ENCODE peak calls at places on chromosome 6, in five cellular contexts. V is endothelial cell of umbilical vein, H is neuronal stem cell, K is neural progenitor cell, M is fibroblast of lung. U is an unnamed sample.

GRCh38 chr6:169619650-169620049 is 82.2 kb downstream of the WDR27 start:
- DNase-seq in V (no peak), H (no peak), K (peak), M (peak), U (peak)

GRCh38 chr6:53357576-53358343 is 9.0 kb upstream of the ELOVL5 start:
- DNase-seq in V (no peak), H (no peak), K (no peak), M (no peak), U (no peak)

GRCh38 chr6:8492536-8493125 is 57.3 kb upstream of the SLC35B3 start:
- DNase-seq in V (no peak), H (no peak), K (no peak), M (peak), U (no peak)

GRCh38 chr6:85389180-85389797 is 60.6 kb upstream of the NT5E start:
- DNase-seq in V (no peak), H (no peak), K (no peak), M (no peak), U (peak)

GRCh38 chr6:1619106-1619665 is 9.5 kb downstream of the FOXC1 start:
- DNase-seq in V (peak), H (no peak), K (no peak), M (no peak), U (no peak)

GRCh38 chr6:32195902-32196681 is 3.6 kb upstream of the GPSM3 start:
- DNase-seq in V (peak), H (peak), K (peak), M (peak), U (peak)

GRCh38 chr6:87899499-87900147 is 148.0 kb upstream of the SPACA1 start:
- DNase-seq in V (no peak), H (no peak), K (no peak), M (no peak), U (no peak)

GRCh38 chr6:63477422-63478040 is 94.7 kb upstream of the LOC128125822 start:
- DNase-seq in V (no peak), H (no peak), K (no peak), M (no peak), U (no peak)

GRCh38 chr6:20202070-20202658 is 10.1 kb downstream of the MBOAT1 start:
- DNase-seq in V (peak), H (no peak), K (no peak), M (peak), U (no peak)

GRCh38 chr6:166203003-166203640 is 35.5 kb upstream of the TBXT start:
- DNase-seq in V (no peak), H (no peak), K (no peak), M (peak), U (no peak)

GRCh38 chr6:166201878-166202277 is 34.2 kb upstream of the TBXT start:
- DNase-seq in V (no peak), H (no peak), K (no peak), M (no peak), U (no peak)

GRCh38 chr6:166204852-166205650 is 37.4 kb upstream of the TBXT start:
- DNase-seq in V (no peak), H (no peak), K (peak), M (no peak), U (peak)

GRCh38 chr6:166202321-166202733 is 34.7 kb upstream of the TBXT start:
- DNase-seq in V (no peak), H (no peak), K (no peak), M (no peak), U (no peak)

GRCh38 chr6:166203641-166204222 is 36.1 kb upstream of the TBXT start:
- DNase-seq in V (no peak), H (no peak), K (no peak), M (no peak), U (no peak)
- H3K4me2 ChIP-seq in V (no peak), H (no peak), K (no peak), M (no peak), U (no peak)

DNA sequence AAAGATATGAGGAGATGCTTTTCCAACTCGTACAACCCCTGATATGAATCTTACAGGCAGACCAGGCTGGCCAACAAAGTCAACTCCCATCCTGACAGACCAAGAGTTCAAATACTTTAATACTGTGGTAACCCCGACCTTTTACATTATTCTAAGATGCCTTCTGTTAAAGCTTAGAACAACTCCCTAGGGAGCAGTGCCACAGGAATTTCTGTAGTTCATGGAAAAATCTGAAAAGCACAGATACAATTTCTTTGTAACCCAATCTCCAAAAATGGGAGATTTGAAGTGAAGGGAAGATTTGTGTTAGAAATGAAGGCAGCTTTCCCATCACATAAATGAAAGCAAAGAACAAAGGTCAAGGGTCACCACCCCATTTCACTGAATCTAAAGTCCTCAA is 151.3 kb upstream of the BEND6 start:
- DNase-seq in V (no peak), H (peak), K (no peak), M (peak), U (no peak)
- H3K4me2 ChIP-seq in V (no peak), H (no peak), K (peak), M (no peak), U (peak)

GRCh38 chr6:159973951-159974350 is 5.1 kb downstream of the IGF2R start:
- DNase-seq in V (no peak), H (no peak), K (no peak), M (peak), U (no peak)
- H3K4me2 ChIP-seq in V (no peak), H (no peak), K (no peak), M (peak), U (peak)

DNA sequence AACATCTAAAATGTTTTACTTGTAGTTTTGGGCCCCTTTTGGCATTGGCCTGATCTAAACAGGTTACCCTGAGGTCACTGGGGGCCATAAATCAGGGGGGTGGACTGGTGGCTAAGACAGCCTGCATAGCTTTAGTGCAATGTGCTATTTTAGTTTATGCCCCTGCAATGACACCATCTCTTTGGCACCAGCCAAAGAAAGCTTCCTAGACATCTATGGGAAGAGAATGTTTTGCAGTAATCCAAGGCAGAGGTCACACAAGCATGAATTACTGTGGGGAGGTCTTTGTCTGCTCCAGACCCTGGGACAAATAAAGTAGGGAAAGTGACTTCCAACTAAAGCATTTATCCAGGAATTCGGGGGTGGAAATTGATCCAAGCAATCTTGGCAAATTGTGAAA is 5.4 kb downstream of the RIPOR2 start:
- DNase-seq in V (peak), H (no peak), K (peak), M (peak), U (no peak)
- H3K4me2 ChIP-seq in V (no peak), H (no peak), K (peak), M (peak), U (peak)

GRCh38 chr6:71299541-71300470 is 11.2 kb downstream of the OGFRL1 start:
- DNase-seq in V (no peak), H (no peak), K (no peak), M (no peak), U (no peak)
- H3K4me2 ChIP-seq in V (no peak), H (no peak), K (no peak), M (no peak), U (no peak)

GRCh38 chr6:37126961-37127360 is 43.0 kb upstream of the PIM1 start:
- DNase-seq in V (no peak), H (no peak), K (no peak), M (no peak), U (peak)

GRCh38 chr6:37131104-37131959 is 38.6 kb upstream of the PIM1 start:
- DNase-seq in V (peak), H (no peak), K (peak), M (peak), U (no peak)

GRCh38 chr6:37131960-37132253 is 38.0 kb upstream of the PIM1 start:
- DNase-seq in V (no peak), H (no peak), K (no peak), M (no peak), U (no peak)

GRCh38 chr6:37127961-37128862 is 41.7 kb upstream of the PIM1 start:
- DNase-seq in V (peak), H (no peak), K (no peak), M (peak), U (peak)

DNA sequence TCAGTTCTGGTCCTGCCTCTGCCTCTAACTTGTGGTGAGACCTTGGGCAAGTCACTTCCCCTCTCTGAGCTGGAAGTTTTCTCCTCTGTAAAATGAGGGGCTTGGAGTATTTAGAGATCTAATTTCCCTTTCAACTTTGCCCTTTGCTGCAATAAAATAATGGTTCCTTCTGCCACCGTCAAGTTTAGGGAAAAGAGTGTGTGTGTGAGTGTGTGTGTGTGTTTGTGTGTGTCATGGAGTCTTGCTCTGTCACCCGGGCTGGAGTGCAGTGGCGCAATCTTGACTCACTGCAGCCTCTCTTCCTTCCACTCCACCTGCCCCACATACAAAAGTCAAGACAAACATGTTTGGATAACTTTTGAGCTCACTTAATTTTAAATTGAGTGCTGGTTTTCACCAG is 39.2 kb upstream of the PIM1 start:
- DNase-seq in V (peak), H (no peak), K (no peak), M (peak), U (no peak)
- H3K4me2 ChIP-seq in V (no peak), H (no peak), K (peak), M (no peak), U (no peak)

DNA sequence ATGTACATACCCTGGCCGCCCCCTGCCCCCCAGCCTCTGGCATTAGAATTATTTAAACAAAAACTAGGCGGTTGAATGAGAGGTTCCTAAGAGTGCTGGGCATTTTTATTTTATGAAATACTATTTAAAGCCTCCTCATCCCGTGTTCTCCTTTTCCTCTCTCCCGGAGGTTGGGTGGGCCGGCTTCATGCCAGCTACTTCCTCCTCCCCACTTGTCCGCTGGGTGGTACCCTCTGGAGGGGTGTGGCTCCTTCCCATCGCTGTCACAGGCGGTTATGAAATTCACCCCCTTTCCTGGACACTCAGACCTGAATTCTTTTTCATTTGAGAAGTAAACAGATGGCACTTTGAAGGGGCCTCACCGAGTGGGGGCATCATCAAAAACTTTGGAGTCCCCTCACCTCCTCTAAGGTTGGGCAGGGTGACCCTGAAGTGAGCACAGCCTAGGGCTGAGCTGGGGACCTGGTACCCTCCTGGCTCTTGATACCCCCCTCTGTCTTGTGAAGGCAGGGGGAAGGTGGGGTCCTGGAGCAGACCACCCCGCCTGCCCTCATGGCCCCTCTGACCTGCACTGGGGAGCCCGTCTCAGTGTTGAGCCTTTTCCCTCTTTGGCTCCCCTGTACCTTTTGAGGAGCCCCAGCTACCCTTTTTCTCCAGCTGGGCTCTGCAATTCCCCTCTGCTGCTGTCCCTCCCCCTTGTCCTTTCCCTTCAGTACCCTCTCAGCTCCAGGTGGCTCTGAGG is 7.6 kb downstream of the CDKN1A start:
- DNase-seq in V (no peak), H (no peak), K (no peak), M (no peak), U (no peak)
- H3K4me2 ChIP-seq in V (no peak), H (no peak), K (no peak), M (no peak), U (no peak)

GRCh38 chr6:111530777-111531176 is 47.8 kb upstream of the REV3L start:
- DNase-seq in V (no peak), H (no peak), K (peak), M (no peak), U (no peak)

GRCh38 chr6:111534366-111534765 is 51.3 kb upstream of the REV3L start:
- DNase-seq in V (peak), H (no peak), K (no peak), M (peak), U (no peak)

GRCh38 chr6:111530218-111530617 is 47.2 kb upstream of the REV3L start:
- DNase-seq in V (no peak), H (no peak), K (no peak), M (no peak), U (no peak)

GRCh38 chr6:111536888-111537287 is 53.9 kb upstream of the REV3L start:
- DNase-seq in V (peak), H (no peak), K (no peak), M (no peak), U (no peak)

GRCh38 chr6:111533087-111533784 is 50.2 kb upstream of the REV3L start:
- DNase-seq in V (no peak), H (no peak), K (no peak), M (no peak), U (no peak)
- H3K4me2 ChIP-seq in V (no peak), H (no peak), K (no peak), M (no peak), U (peak)

GRCh38 chr6:157989541-157990289 is 8.1 kb downstream of the SYNJ2 start:
- DNase-seq in V (peak), H (no peak), K (no peak), M (peak), U (peak)

GRCh38 chr6:157991067-157991432 is 9.4 kb downstream of the SYNJ2 start:
- DNase-seq in V (no peak), H (no peak), K (no peak), M (no peak), U (no peak)

GRCh38 chr6:157987788-157988699 is 6.4 kb downstream of the SYNJ2 start:
- DNase-seq in V (no peak), H (no peak), K (no peak), M (no peak), U (no peak)

GRCh38 chr6:157988700-157989063 is 7.0 kb downstream of the SYNJ2 start:
- DNase-seq in V (no peak), H (no peak), K (no peak), M (no peak), U (no peak)

DNA sequence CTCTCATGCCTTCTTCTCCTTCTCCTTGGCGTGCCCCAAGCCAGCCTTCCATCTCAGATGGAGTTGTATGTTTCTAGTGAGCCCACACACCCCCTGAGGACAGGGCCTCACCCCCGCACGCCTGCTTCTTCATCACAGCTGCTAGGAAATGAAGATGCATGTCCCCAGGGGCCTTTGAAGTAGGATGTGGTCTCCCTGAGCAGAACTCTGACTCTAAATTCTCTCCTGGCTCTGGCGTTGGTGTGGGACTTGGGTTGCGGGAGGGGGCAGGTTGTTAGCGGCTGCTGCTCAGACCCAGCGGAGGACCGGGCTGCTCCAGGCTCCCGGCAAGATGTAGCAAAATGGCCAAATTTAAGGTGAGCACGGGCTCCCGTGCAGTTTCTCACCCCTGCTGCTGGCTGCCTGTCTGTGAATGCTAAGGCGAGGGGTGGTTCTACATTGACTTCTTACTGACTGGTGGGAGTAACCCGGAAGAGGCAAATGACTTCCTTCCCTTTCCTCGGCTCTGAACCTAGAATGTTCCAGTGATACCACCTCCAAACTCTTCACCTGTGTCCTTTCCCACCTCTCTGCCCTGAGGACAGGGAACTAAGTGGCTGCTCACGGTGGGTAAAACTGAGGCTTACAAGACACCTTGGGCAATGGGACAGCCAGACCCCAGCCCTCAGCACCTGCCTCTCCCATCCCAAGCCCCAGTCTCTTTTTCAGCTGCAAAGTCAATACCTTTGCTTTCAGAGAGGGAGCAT is 8.8 kb downstream of the SYNJ2 start:
- DNase-seq in V (no peak), H (no peak), K (no peak), M (peak), U (no peak)
- H3K4me2 ChIP-seq in V (no peak), H (no peak), K (no peak), M (peak), U (no peak)